ENCODE peak calls at places on chromosomes 7 and 10, in eight cellular contexts. H is prostate gland, G is thoracic aorta, T is psoas muscle, S is left ventricle myocardium inferior, X is esophagus squamous epithelium, M is pancreas, L is GM23248. P is an unnamed sample. For H3K4me1, the result is how much of the 10 kb centered on the place peaks cover.

GRCh38 chr10:90007226-90007625 is 305.8 kb downstream of the KIF20B start:
- DNase-seq in L (peak), T (no peak), S (no peak), M (no peak), X (no peak), H (no peak), G (no peak), P (no peak)

GRCh38 chr10:78416031-78416800 is 382.6 kb downstream of the RPS24 start:
- DNase-seq in G (no peak), T (no peak), H (no peak), S (no peak), M (no peak), L (peak), X (no peak), P (no peak)

GRCh38 chr7:158263110-158263963 is 324.3 kb downstream of the PTPRN2 start:
- DNase-seq in M (peak), L (no peak), X (no peak), T (peak), S (no peak), G (no peak), H (no peak), P (no peak)

GRCh38 chr7:70925411-70926115 is 206.4 kb upstream of the GALNT17 start:
- DNase-seq in L (no peak), S (no peak), H (no peak), X (no peak), T (no peak), M (no peak), G (no peak), P (no peak)

GRCh38 chr7:24870766-24871165 is 109.2 kb downstream of the OSBPL3 start:
- DNase-seq in M (no peak), T (no peak), L (no peak), S (no peak), X (no peak), G (no peak), H (no peak), P (no peak)

GRCh38 chr10:110506448-110506847 is 8.7 kb downstream of the DUSP5 start:
- DNase-seq in X (no peak), S (no peak), L (no peak), M (no peak), G (no peak), H (no peak), T (no peak), P (no peak)

GRCh38 chr7:117247809-117248208 is 75.0 kb downstream of the WNT2 start:
- DNase-seq in T (no peak), G (no peak), L (no peak), H (no peak), X (no peak), S (no peak), M (no peak), P (no peak)

GRCh38 chr10:69088471-69088769 is 517 bp downstream of the SRGN start:
- DNase-seq in X (no peak), G (no peak), M (no peak), L (no peak), T (no peak), S (no peak), H (no peak), P (no peak)

GRCh38 chr7:66929170-66929569 is 8.1 kb downstream of the TMEM248 start:
- DNase-seq in G (no peak), L (no peak), T (no peak), M (no peak), S (no peak), H (no peak), X (no peak), P (no peak)

GRCh38 chr10:60175418-60175817 is 214.3 kb downstream of the ANK3 start:
- DNase-seq in L (peak), S (no peak), X (no peak), H (no peak), G (no peak), M (no peak), T (no peak), P (no peak)

GRCh38 chr10:89644967-89645741 is at the start of gene PANK1:
- DNase-seq in H (peak), S (peak), M (peak), T (peak), G (peak), L (peak), X (peak), P (peak)

GRCh38 chr7:11847336-11847735 is 15.3 kb upstream of the THSD7A start:
- DNase-seq in X (no peak), H (no peak), M (no peak), S (no peak), L (peak), T (no peak), G (no peak), P (no peak)

GRCh38 chr7:149558149-149558861 is 60.7 kb upstream of the ZNF746 start:
- DNase-seq in H (no peak), M (no peak), X (no peak), T (no peak), G (no peak), L (peak), S (no peak), P (no peak)

GRCh38 chr7:128204455-128204854 is 36.6 kb upstream of the LEP start:
- DNase-seq in H (no peak), G (no peak), X (no peak), S (no peak), T (no peak), M (no peak), L (no peak), P (no peak)

GRCh38 chr7:4246536-4246935 is 435.6 kb upstream of the FOXK1 start:
- DNase-seq in L (no peak), X (no peak), S (no peak), H (no peak), M (no peak), T (no peak), G (no peak), P (no peak)

GRCh38 chr7:117084286-117084685 is 131.0 kb downstream of the ST7 start:
- DNase-seq in G (no peak), L (no peak), M (no peak), S (no peak), X (no peak), T (no peak), H (no peak), P (no peak)

GRCh38 chr7:155610633-155611193 is 33.7 kb upstream of the RBM33 start:
- DNase-seq in H (no peak), M (no peak), L (no peak), G (no peak), T (no peak), S (no peak), X (no peak), P (no peak)

GRCh38 chr10:102648889-102649752 is 4.8 kb downstream of the TRIM8 start:
- DNase-seq in L (peak), X (no peak), S (peak), H (peak), G (no peak), M (peak), T (peak), P (no peak)

GRCh38 chr10:72254891-72255568 is 18.7 kb upstream of the DDIT4 start:
- DNase-seq in H (peak), X (no peak), G (peak), L (peak), M (peak), T (peak), S (peak), P (peak)

GRCh38 chr10:14879801-14880193 is 1.1 kb downstream of the SUV39H2 start:
- DNase-seq in L (no peak), M (no peak), G (no peak), X (no peak), S (no peak), H (no peak), T (no peak), P (no peak)

GRCh38 chr10:115830260-115830970 is 442.6 kb downstream of the GFRA1 start:
- DNase-seq in M (no peak), X (no peak), G (no peak), T (no peak), H (no peak), L (peak), S (no peak), P (no peak)

GRCh38 chr10:8979976-8980375 is 925.5 kb downstream of the GATA3 start:
- DNase-seq in X (no peak), G (no peak), T (no peak), L (no peak), S (no peak), M (no peak), H (no peak), P (no peak)

GRCh38 chr7:116398672-116399071 is 100.9 kb upstream of the CAV2 start:
- DNase-seq in X (no peak), H (no peak), G (no peak), M (no peak), S (no peak), T (no peak), L (no peak), P (no peak)

GRCh38 chr7:133355325-133355708 is 102.4 kb downstream of the EXOC4 start:
- DNase-seq in L (peak), T (no peak), S (no peak), M (no peak), G (no peak), H (no peak), X (no peak), P (no peak)

GRCh38 chr7:38728145-38728544 is 97.0 kb upstream of the AMPH start:
- DNase-seq in G (no peak), H (no peak), S (no peak), X (no peak), M (no peak), L (peak), T (no peak), P (no peak)

GRCh38 chr10:19839552-19839951 is 23.3 kb downstream of the PLXDC2 start:
- DNase-seq in X (no peak), S (no peak), G (no peak), M (no peak), T (no peak), H (no peak), L (no peak), P (no peak)
- H3K4me1 ChIP-seq in X (under half), S (under half), G (half or more), M (under half), T (under half), H (under half), L (under half), P (under half)

GRCh38 chr7:78780560-78780959 is 672.9 kb downstream of the MAGI2 start:
- DNase-seq in S (no peak), T (no peak), X (no peak), G (no peak), M (no peak), L (no peak), H (no peak), P (no peak)
- H3K4me1 ChIP-seq in S (under half), T (under half), X (under half), G (under half), M (under half), L (under half), H (under half), P (under half)

DNA sequence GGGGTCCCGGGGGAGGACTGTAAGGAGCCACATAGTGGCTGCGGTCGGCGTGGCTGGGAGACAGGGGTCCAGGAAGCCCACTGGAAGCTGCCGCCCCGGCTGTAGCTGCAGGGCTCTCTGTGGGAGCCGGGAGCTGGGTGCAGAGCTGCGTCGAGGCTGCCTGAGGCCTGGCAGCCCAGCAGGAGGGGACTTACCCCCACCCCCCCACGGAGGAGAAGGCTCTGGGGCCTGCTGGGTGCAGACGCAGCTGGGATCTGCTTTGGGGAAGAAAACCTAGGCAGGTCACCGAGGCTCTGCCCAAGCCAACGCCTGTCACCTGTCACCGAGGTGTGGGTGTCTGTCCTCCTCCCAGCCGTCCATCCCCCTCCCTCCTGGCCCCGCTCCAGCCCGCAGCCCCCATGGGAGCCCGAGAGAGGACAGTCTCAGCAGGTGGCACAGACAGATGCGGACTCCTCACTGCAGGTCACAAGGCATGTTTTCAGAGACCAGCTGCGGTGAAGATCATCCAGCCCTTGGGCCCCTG is 25.2 kb downstream of the PWWP2B start:
- DNase-seq in M (peak), H (no peak), S (no peak), T (no peak), L (no peak), X (no peak), G (no peak), P (no peak)
- H3K4me1 ChIP-seq in M (under half), H (under half), S (half or more), T (under half), L (under half), X (half or more), G (under half), P (under half)

DNA sequence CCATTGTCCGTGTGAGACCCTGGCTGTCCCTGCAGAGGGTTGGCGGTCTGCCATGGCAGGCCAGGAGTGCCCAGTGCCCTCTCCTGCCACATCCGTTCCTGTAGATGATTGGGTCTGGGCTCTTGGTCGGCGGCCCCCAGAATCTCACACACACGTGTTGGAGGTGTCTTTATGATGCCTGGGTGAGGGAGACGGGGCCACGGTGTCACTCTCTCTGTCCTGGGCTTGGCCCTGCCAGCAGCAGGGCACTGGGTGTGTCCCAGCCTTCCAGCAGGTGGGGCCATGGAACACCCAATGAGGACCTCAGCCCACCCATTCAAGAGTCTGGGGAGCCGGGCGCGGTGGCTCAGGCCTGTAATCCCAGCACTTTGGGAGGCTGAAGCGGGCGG is 30.2 kb downstream of the UNC5B start:
- DNase-seq in L (no peak), H (no peak), S (peak), M (no peak), G (no peak), T (no peak), X (no peak), P (no peak)
- H3K4me1 ChIP-seq in L (under half), H (under half), S (half or more), M (under half), G (half or more), T (under half), X (half or more), P (under half)